ENCODE peak calls at places on chromosome 3, in four cellular contexts. C, S, G and L are unnamed samples.

GRCh38 chr3:31532587-31533168 is at the start of gene STT3B:
- DNase-seq in C (peak), S (peak), G (peak), L (peak)

GRCh38 chr3:10198761-10199688 is 34.3 kb downstream of the IRAK2 start:
- DNase-seq in C (peak), S (peak), G (no peak), L (peak)

GRCh38 chr3:38117163-38117716 is 19.7 kb downstream of the ACAA1 start:
- DNase-seq in C (no peak), S (no peak), G (peak), L (no peak)

GRCh38 chr3:74643636-74644035 is 29.2 kb upstream of the CNTN3 start:
- DNase-seq in C (no peak), S (peak), G (peak), L (peak)

GRCh38 chr3:117788086-117788485 is 1078.5 kb downstream of the TUSC7 start:
- DNase-seq in C (peak), S (peak), G (no peak), L (peak)

GRCh38 chr3:123406598-123406997 is 42.3 kb downstream of the ADCY5 start:
- DNase-seq in C (no peak), S (no peak), G (peak), L (no peak)

GRCh38 chr3:56753206-56753605 is 48.5 kb downstream of the ARHGEF3 start:
- DNase-seq in C (peak), S (peak), G (no peak), L (peak)

GRCh38 chr3:13233487-13234154 is 160.4 kb upstream of the IQSEC1 start:
- DNase-seq in C (no peak), S (no peak), G (no peak), L (no peak)

GRCh38 chr3:108127301-108127988 is 36.6 kb upstream of the CD47 start:
- DNase-seq in C (no peak), S (peak), G (no peak), L (no peak)

GRCh38 chr3:181912384-181912783 is 200.7 kb downstream of the SOX2 start:
- DNase-seq in C (no peak), S (no peak), G (no peak), L (no peak)

GRCh38 chr3:187679638-187680396 is 9.6 kb upstream of the SST start:
- DNase-seq in C (peak), S (peak), G (peak), L (peak)

GRCh38 chr3:86788371-86788770 is 202.6 kb downstream of the VGLL3 start:
- DNase-seq in C (no peak), S (no peak), G (no peak), L (no peak)

GRCh38 chr3:115040673-115041286 is 106.3 kb downstream of the ZBTB20 start:
- DNase-seq in C (peak), S (peak), G (no peak), L (peak)

GRCh38 chr3:52841211-52841980 is 6.6 kb upstream of the MUSTN1 start:
- DNase-seq in C (no peak), S (no peak), G (no peak), L (no peak)

GRCh38 chr3:171165499-171165921 is 139.0 kb upstream of the SLC2A2 start:
- DNase-seq in C (no peak), S (no peak), G (no peak), L (no peak)

GRCh38 chr3:16109929-16110328 is 64.6 kb upstream of the GALNT15 start:
- DNase-seq in C (no peak), S (no peak), G (peak), L (no peak)

GRCh38 chr3:138378990-138379389 is 30.6 kb downstream of the MRAS start:
- DNase-seq in C (no peak), S (no peak), G (no peak), L (no peak)

GRCh38 chr3:94612631-94613030 is 549.8 kb downstream of the NSUN3 start:
- DNase-seq in C (no peak), S (no peak), G (no peak), L (no peak)

GRCh38 chr3:178205750-178206149 is 330.5 kb upstream of the KCNMB2 start:
- DNase-seq in C (peak), S (peak), G (no peak), L (peak)

GRCh38 chr3:65758871-65759598 is 279.7 kb downstream of the MAGI1 start:
- DNase-seq in C (peak), S (peak), G (no peak), L (no peak)

GRCh38 chr3:195893916-195894315 is 14.4 kb downstream of the TNK2 start:
- DNase-seq in C (no peak), S (no peak), G (no peak), L (no peak)
- H3K4me3 ChIP-seq in C (no peak), S (no peak), G (no peak), L (no peak)

GRCh38 chr3:58529516-58530353 is 7.3 kb downstream of the ACOX2 start:
- DNase-seq in C (peak), S (peak), G (no peak), L (peak)
- TF ChIP-seq CTCF in C (peak), S (peak), G (no peak), L (peak)

GRCh38 chr3:168157903-168158302 is 62.2 kb upstream of the GOLIM4 start:
- DNase-seq in C (no peak), S (no peak), G (no peak), L (no peak)

GRCh38 chr3:168162172-168162571 is 66.4 kb upstream of the GOLIM4 start:
- DNase-seq in C (peak), S (peak), G (no peak), L (peak)

GRCh38 chr3:168165390-168166269 is 69.9 kb upstream of the GOLIM4 start:
- DNase-seq in C (peak), S (peak), G (no peak), L (peak)

GRCh38 chr3:168159473-168159872 is 63.7 kb upstream of the GOLIM4 start:
- DNase-seq in C (no peak), S (no peak), G (no peak), L (no peak)

GRCh38 chr3:168161696-168162095 is 66.0 kb upstream of the GOLIM4 start:
- DNase-seq in C (peak), S (no peak), G (no peak), L (peak)
- H3K4me3 ChIP-seq in C (no peak), S (no peak), G (no peak), L (no peak)

DNA sequence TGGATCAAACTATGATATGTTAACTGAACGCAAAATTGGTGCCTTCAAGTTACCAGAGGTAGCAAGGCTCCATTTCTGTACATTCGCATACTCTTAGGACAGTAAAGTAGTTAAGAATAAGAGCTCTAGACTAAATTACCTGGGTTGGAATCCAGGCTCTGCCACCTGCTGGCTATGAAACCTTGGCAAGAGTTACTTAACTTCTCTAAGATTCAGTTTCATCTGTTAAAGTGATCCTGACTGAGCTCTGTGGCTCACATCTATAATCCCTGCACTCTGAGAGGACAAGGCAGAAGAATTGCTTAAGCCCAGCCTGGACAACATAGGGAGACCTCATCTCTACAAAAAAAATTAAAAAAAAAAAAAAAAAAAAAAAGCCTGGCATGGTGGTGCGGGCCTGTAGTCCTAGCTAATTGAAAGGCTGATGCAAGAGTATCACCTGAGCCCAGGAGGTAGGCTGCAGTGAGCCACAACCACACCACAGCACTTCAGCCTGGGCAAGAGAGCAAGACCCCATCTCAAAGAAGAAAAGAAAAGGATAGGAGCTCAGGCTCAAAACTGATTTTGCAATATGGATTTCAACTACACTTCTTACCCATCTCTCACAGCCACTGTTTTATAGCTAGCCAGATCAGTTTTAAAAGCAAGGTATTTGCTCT is 21.3 kb downstream of the GSK3B start:
- DNase-seq in C (no peak), S (no peak), G (no peak), L (no peak)
- TF ChIP-seq CTCF in C (no peak), S (no peak), G (peak), L (no peak)

DNA sequence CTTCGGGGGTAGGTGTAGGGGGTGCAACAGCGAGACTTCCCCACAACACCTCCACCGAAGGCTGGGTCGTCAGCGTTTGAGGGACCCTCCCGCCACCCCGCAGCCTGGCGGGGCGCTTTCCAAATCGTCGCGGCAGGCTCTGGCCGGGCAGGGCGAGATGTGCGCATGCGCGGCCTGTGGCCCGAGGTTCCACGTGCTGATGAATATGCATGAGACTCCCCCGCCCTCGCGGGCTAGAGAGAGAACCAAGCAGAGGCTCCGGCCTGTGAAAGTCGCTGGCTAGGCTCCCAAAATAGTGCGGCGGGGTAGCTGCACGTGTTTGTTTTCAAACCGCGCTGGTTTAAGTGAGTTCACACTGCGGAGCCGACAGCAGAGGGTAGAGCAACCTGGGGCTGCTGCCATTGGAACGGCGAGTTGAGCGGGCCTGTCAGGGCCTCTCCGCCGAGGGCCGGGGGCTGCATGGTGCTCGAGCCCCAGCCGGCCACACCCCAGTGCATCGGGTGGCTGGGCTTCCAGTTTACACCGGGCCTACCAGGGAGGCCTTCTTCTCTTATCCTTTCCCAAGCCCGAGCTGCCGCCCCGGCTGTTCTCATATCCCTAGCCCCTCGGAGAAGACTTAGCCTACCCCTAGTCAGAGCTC is 10.0 kb downstream of the ZIC1 start:
- DNase-seq in C (peak), S (peak), G (no peak), L (peak)
- H3K4me3 ChIP-seq in C (peak), S (peak), G (peak), L (peak)

DNA sequence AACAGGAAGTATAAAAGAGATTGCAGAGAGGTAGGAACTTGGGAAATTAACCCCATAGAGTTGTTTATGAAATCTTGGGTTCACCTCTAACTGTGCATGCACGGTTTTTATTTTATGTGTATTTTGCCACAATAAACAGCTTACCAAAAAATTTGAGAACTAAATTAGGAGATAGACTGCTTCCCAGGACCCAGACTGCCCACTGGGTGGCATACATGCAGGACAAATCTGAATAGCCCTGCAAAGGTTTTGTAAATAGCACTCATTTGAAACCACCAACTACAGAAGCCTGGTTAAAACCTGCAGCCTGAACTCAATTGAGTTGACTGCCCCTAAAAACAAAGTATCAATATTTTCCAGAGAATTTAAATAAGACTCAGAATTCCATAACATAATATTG is 96.4 kb upstream of the SLCO2A1 start:
- DNase-seq in C (no peak), S (peak), G (no peak), L (no peak)
- TF ChIP-seq CTCF in C (peak), S (peak), G (no peak), L (peak)